ENCODE peak calls at places on chromosomes 7 and 10, in ten cellular contexts. One of them, this sample, is unnamed.

GRCh38 chr10:70599791-70600190 is 2.8 kb downstream of the PRF1 start:
- DNase-seq in activated T-helper 1 cell treated with anti-CD3 and anti-CD28 coated beads, Interleukin-12 subunit alpha, Interleukin-12 subunit beta, Interleukin-2, Interleukin-4 antibody, amounts not matched to agents 30 ng/mL and 10 ng/mL and 1 ng/mL, durations not matched to agents 14 hours and 24 hours and 36 hours: no peak
- DNase-seq in SW480: no peak
- DNase-seq in epithelial cell of esophagus: no peak
- DNase-seq in T-cell: no peak
- DNase-seq in HCEC 1CT: no peak
- DNase-seq in DMS153: no peak
- DNase-seq in nucleus accumbens: no peak
- DNase-seq in T-helper 2 cell: no peak
- DNase-seq in lower leg skin: peak
- DNase-seq in this sample: peak

GRCh38 chr10:125689955-125690569 is 7.1 kb upstream of the TEX36 start:
- DNase-seq in activated T-helper 1 cell treated with anti-CD3 and anti-CD28 coated beads, Interleukin-12 subunit alpha, Interleukin-12 subunit beta, Interleukin-2, Interleukin-4 antibody, amounts not matched to agents 30 ng/mL and 10 ng/mL and 1 ng/mL, durations not matched to agents 14 hours and 24 hours and 36 hours: no peak
- DNase-seq in SW480: no peak
- DNase-seq in epithelial cell of esophagus: no peak
- DNase-seq in T-cell: no peak
- DNase-seq in HCEC 1CT: no peak
- DNase-seq in DMS153: peak
- DNase-seq in nucleus accumbens: no peak
- DNase-seq in T-helper 2 cell: no peak
- DNase-seq in lower leg skin: no peak
- DNase-seq in this sample: no peak

GRCh38 chr10:102617041-102617440 is 27.2 kb upstream of the TRIM8 start:
- DNase-seq in activated T-helper 1 cell treated with anti-CD3 and anti-CD28 coated beads, Interleukin-12 subunit alpha, Interleukin-12 subunit beta, Interleukin-2, Interleukin-4 antibody, amounts not matched to agents 30 ng/mL and 10 ng/mL and 1 ng/mL, durations not matched to agents 14 hours and 24 hours and 36 hours: no peak
- DNase-seq in SW480: no peak
- DNase-seq in epithelial cell of esophagus: no peak
- DNase-seq in T-cell: no peak
- DNase-seq in HCEC 1CT: no peak
- DNase-seq in DMS153: no peak
- DNase-seq in nucleus accumbens: no peak
- DNase-seq in T-helper 2 cell: no peak
- DNase-seq in lower leg skin: no peak
- DNase-seq in this sample: no peak

GRCh38 chr7:137343483-137343841 is at the start of gene PTN:
- DNase-seq in activated T-helper 1 cell treated with anti-CD3 and anti-CD28 coated beads, Interleukin-12 subunit alpha, Interleukin-12 subunit beta, Interleukin-2, Interleukin-4 antibody, amounts not matched to agents 30 ng/mL and 10 ng/mL and 1 ng/mL, durations not matched to agents 14 hours and 24 hours and 36 hours: no peak
- DNase-seq in SW480: peak
- DNase-seq in epithelial cell of esophagus: peak
- DNase-seq in T-cell: no peak
- DNase-seq in HCEC 1CT: peak
- DNase-seq in DMS153: peak
- DNase-seq in nucleus accumbens: peak
- DNase-seq in T-helper 2 cell: no peak
- DNase-seq in lower leg skin: peak
- DNase-seq in this sample: no peak

GRCh38 chr7:91913612-91914011 is 27.1 kb upstream of the AKAP9 start:
- DNase-seq in activated T-helper 1 cell treated with anti-CD3 and anti-CD28 coated beads, Interleukin-12 subunit alpha, Interleukin-12 subunit beta, Interleukin-2, Interleukin-4 antibody, amounts not matched to agents 30 ng/mL and 10 ng/mL and 1 ng/mL, durations not matched to agents 14 hours and 24 hours and 36 hours: no peak
- DNase-seq in SW480: no peak
- DNase-seq in epithelial cell of esophagus: peak
- DNase-seq in T-cell: no peak
- DNase-seq in HCEC 1CT: peak
- DNase-seq in DMS153: no peak
- DNase-seq in nucleus accumbens: no peak
- DNase-seq in T-helper 2 cell: no peak
- DNase-seq in lower leg skin: no peak
- DNase-seq in this sample: no peak

GRCh38 chr7:158473946-158474345 is 113.7 kb downstream of the PTPRN2 start:
- DNase-seq in activated T-helper 1 cell treated with anti-CD3 and anti-CD28 coated beads, Interleukin-12 subunit alpha, Interleukin-12 subunit beta, Interleukin-2, Interleukin-4 antibody, amounts not matched to agents 30 ng/mL and 10 ng/mL and 1 ng/mL, durations not matched to agents 14 hours and 24 hours and 36 hours: no peak
- DNase-seq in SW480: no peak
- DNase-seq in epithelial cell of esophagus: no peak
- DNase-seq in T-cell: no peak
- DNase-seq in HCEC 1CT: no peak
- DNase-seq in DMS153: no peak
- DNase-seq in nucleus accumbens: no peak
- DNase-seq in T-helper 2 cell: no peak
- DNase-seq in lower leg skin: no peak
- DNase-seq in this sample: no peak

GRCh38 chr7:28055161-28055544 is 125.4 kb downstream of the JAZF1 start:
- DNase-seq in activated T-helper 1 cell treated with anti-CD3 and anti-CD28 coated beads, Interleukin-12 subunit alpha, Interleukin-12 subunit beta, Interleukin-2, Interleukin-4 antibody, amounts not matched to agents 30 ng/mL and 10 ng/mL and 1 ng/mL, durations not matched to agents 14 hours and 24 hours and 36 hours: no peak
- DNase-seq in SW480: no peak
- DNase-seq in epithelial cell of esophagus: no peak
- DNase-seq in T-cell: no peak
- DNase-seq in HCEC 1CT: peak
- DNase-seq in DMS153: no peak
- DNase-seq in nucleus accumbens: no peak
- DNase-seq in T-helper 2 cell: no peak
- DNase-seq in lower leg skin: no peak
- DNase-seq in this sample: no peak

GRCh38 chr10:29130190-29130673 is 158.6 kb upstream of the LYZL1 start:
- DNase-seq in activated T-helper 1 cell treated with anti-CD3 and anti-CD28 coated beads, Interleukin-12 subunit alpha, Interleukin-12 subunit beta, Interleukin-2, Interleukin-4 antibody, amounts not matched to agents 30 ng/mL and 10 ng/mL and 1 ng/mL, durations not matched to agents 14 hours and 24 hours and 36 hours: no peak
- DNase-seq in SW480: peak
- DNase-seq in epithelial cell of esophagus: peak
- DNase-seq in T-cell: no peak
- DNase-seq in HCEC 1CT: peak
- DNase-seq in DMS153: no peak
- DNase-seq in nucleus accumbens: no peak
- DNase-seq in T-helper 2 cell: no peak
- DNase-seq in lower leg skin: no peak
- DNase-seq in this sample: no peak

GRCh38 chr10:91220954-91221696 is 662 bp downstream of the PCGF5 start:
- DNase-seq in activated T-helper 1 cell treated with anti-CD3 and anti-CD28 coated beads, Interleukin-12 subunit alpha, Interleukin-12 subunit beta, Interleukin-2, Interleukin-4 antibody, amounts not matched to agents 30 ng/mL and 10 ng/mL and 1 ng/mL, durations not matched to agents 14 hours and 24 hours and 36 hours: no peak
- DNase-seq in SW480: peak
- DNase-seq in epithelial cell of esophagus: peak
- DNase-seq in T-cell: peak
- DNase-seq in HCEC 1CT: peak
- DNase-seq in DMS153: no peak
- DNase-seq in nucleus accumbens: no peak
- DNase-seq in T-helper 2 cell: no peak
- DNase-seq in lower leg skin: peak
- DNase-seq in this sample: peak

GRCh38 chr10:128643658-128644057 is 517.4 kb upstream of the MKI67 start:
- DNase-seq in activated T-helper 1 cell treated with anti-CD3 and anti-CD28 coated beads, Interleukin-12 subunit alpha, Interleukin-12 subunit beta, Interleukin-2, Interleukin-4 antibody, amounts not matched to agents 30 ng/mL and 10 ng/mL and 1 ng/mL, durations not matched to agents 14 hours and 24 hours and 36 hours: no peak
- DNase-seq in SW480: no peak
- DNase-seq in epithelial cell of esophagus: peak
- DNase-seq in T-cell: no peak
- DNase-seq in HCEC 1CT: no peak
- DNase-seq in DMS153: no peak
- DNase-seq in nucleus accumbens: no peak
- DNase-seq in T-helper 2 cell: no peak
- DNase-seq in lower leg skin: no peak
- DNase-seq in this sample: no peak

GRCh38 chr7:134016223-134016941 is 110.8 kb upstream of the LRGUK start:
- DNase-seq in activated T-helper 1 cell treated with anti-CD3 and anti-CD28 coated beads, Interleukin-12 subunit alpha, Interleukin-12 subunit beta, Interleukin-2, Interleukin-4 antibody, amounts not matched to agents 30 ng/mL and 10 ng/mL and 1 ng/mL, durations not matched to agents 14 hours and 24 hours and 36 hours: no peak
- DNase-seq in SW480: peak
- DNase-seq in epithelial cell of esophagus: peak
- DNase-seq in T-cell: no peak
- DNase-seq in HCEC 1CT: peak
- DNase-seq in DMS153: no peak
- DNase-seq in nucleus accumbens: no peak
- DNase-seq in T-helper 2 cell: no peak
- DNase-seq in lower leg skin: no peak
- DNase-seq in this sample: no peak

GRCh38 chr10:33773895-33774480 is 439.5 kb upstream of the NRP1 start:
- DNase-seq in activated T-helper 1 cell treated with anti-CD3 and anti-CD28 coated beads, Interleukin-12 subunit alpha, Interleukin-12 subunit beta, Interleukin-2, Interleukin-4 antibody, amounts not matched to agents 30 ng/mL and 10 ng/mL and 1 ng/mL, durations not matched to agents 14 hours and 24 hours and 36 hours: no peak
- DNase-seq in SW480: no peak
- DNase-seq in epithelial cell of esophagus: no peak
- DNase-seq in T-cell: no peak
- DNase-seq in HCEC 1CT: no peak
- DNase-seq in DMS153: no peak
- DNase-seq in nucleus accumbens: no peak
- DNase-seq in T-helper 2 cell: no peak
- DNase-seq in lower leg skin: no peak
- DNase-seq in this sample: no peak

GRCh38 chr10:29209830-29210229 is 79.0 kb upstream of the LYZL1 start:
- DNase-seq in activated T-helper 1 cell treated with anti-CD3 and anti-CD28 coated beads, Interleukin-12 subunit alpha, Interleukin-12 subunit beta, Interleukin-2, Interleukin-4 antibody, amounts not matched to agents 30 ng/mL and 10 ng/mL and 1 ng/mL, durations not matched to agents 14 hours and 24 hours and 36 hours: no peak
- DNase-seq in SW480: no peak
- DNase-seq in epithelial cell of esophagus: no peak
- DNase-seq in T-cell: no peak
- DNase-seq in HCEC 1CT: no peak
- DNase-seq in DMS153: no peak
- DNase-seq in nucleus accumbens: no peak
- DNase-seq in T-helper 2 cell: no peak
- DNase-seq in lower leg skin: no peak
- DNase-seq in this sample: no peak

GRCh38 chr7:131075406-131075805 is 252.3 kb upstream of the MKLN1 start:
- DNase-seq in activated T-helper 1 cell treated with anti-CD3 and anti-CD28 coated beads, Interleukin-12 subunit alpha, Interleukin-12 subunit beta, Interleukin-2, Interleukin-4 antibody, amounts not matched to agents 30 ng/mL and 10 ng/mL and 1 ng/mL, durations not matched to agents 14 hours and 24 hours and 36 hours: no peak
- DNase-seq in SW480: no peak
- DNase-seq in epithelial cell of esophagus: no peak
- DNase-seq in T-cell: no peak
- DNase-seq in HCEC 1CT: no peak
- DNase-seq in DMS153: no peak
- DNase-seq in nucleus accumbens: no peak
- DNase-seq in T-helper 2 cell: no peak
- DNase-seq in lower leg skin: no peak
- DNase-seq in this sample: no peak

GRCh38 chr7:45917658-45918057 is 3.4 kb downstream of the IGFBP3 start:
- DNase-seq in activated T-helper 1 cell treated with anti-CD3 and anti-CD28 coated beads, Interleukin-12 subunit alpha, Interleukin-12 subunit beta, Interleukin-2, Interleukin-4 antibody, amounts not matched to agents 30 ng/mL and 10 ng/mL and 1 ng/mL, durations not matched to agents 14 hours and 24 hours and 36 hours: peak
- DNase-seq in SW480: peak
- DNase-seq in epithelial cell of esophagus: peak
- DNase-seq in T-cell: peak
- DNase-seq in HCEC 1CT: peak
- DNase-seq in DMS153: peak
- DNase-seq in nucleus accumbens: peak
- DNase-seq in T-helper 2 cell: peak
- DNase-seq in lower leg skin: peak
- DNase-seq in this sample: peak

GRCh38 chr7:44305564-44306507 is 19.6 kb downstream of the CAMK2B start:
- DNase-seq in activated T-helper 1 cell treated with anti-CD3 and anti-CD28 coated beads, Interleukin-12 subunit alpha, Interleukin-12 subunit beta, Interleukin-2, Interleukin-4 antibody, amounts not matched to agents 30 ng/mL and 10 ng/mL and 1 ng/mL, durations not matched to agents 14 hours and 24 hours and 36 hours: no peak
- DNase-seq in SW480: no peak
- DNase-seq in epithelial cell of esophagus: no peak
- DNase-seq in T-cell: no peak
- DNase-seq in HCEC 1CT: no peak
- DNase-seq in DMS153: no peak
- DNase-seq in nucleus accumbens: no peak
- DNase-seq in T-helper 2 cell: no peak
- DNase-seq in lower leg skin: peak
- DNase-seq in this sample: peak

GRCh38 chr7:124856299-124856888 is 73.2 kb downstream of the POT1 start:
- DNase-seq in activated T-helper 1 cell treated with anti-CD3 and anti-CD28 coated beads, Interleukin-12 subunit alpha, Interleukin-12 subunit beta, Interleukin-2, Interleukin-4 antibody, amounts not matched to agents 30 ng/mL and 10 ng/mL and 1 ng/mL, durations not matched to agents 14 hours and 24 hours and 36 hours: no peak
- DNase-seq in SW480: peak
- DNase-seq in epithelial cell of esophagus: peak
- DNase-seq in T-cell: no peak
- DNase-seq in HCEC 1CT: peak
- DNase-seq in DMS153: no peak
- DNase-seq in nucleus accumbens: no peak
- DNase-seq in T-helper 2 cell: no peak
- DNase-seq in lower leg skin: no peak
- DNase-seq in this sample: no peak

GRCh38 chr7:32539917-32540544 is 44.7 kb downstream of the AVL9 start:
- DNase-seq in activated T-helper 1 cell treated with anti-CD3 and anti-CD28 coated beads, Interleukin-12 subunit alpha, Interleukin-12 subunit beta, Interleukin-2, Interleukin-4 antibody, amounts not matched to agents 30 ng/mL and 10 ng/mL and 1 ng/mL, durations not matched to agents 14 hours and 24 hours and 36 hours: no peak
- DNase-seq in SW480: no peak
- DNase-seq in epithelial cell of esophagus: no peak
- DNase-seq in T-cell: no peak
- DNase-seq in HCEC 1CT: no peak
- DNase-seq in DMS153: no peak
- DNase-seq in nucleus accumbens: no peak
- DNase-seq in T-helper 2 cell: no peak
- DNase-seq in lower leg skin: no peak
- DNase-seq in this sample: no peak

GRCh38 chr7:104926189-104926904 is 87.7 kb upstream of the KMT2E start:
- DNase-seq in activated T-helper 1 cell treated with anti-CD3 and anti-CD28 coated beads, Interleukin-12 subunit alpha, Interleukin-12 subunit beta, Interleukin-2, Interleukin-4 antibody, amounts not matched to agents 30 ng/mL and 10 ng/mL and 1 ng/mL, durations not matched to agents 14 hours and 24 hours and 36 hours: no peak
- DNase-seq in SW480: no peak
- DNase-seq in epithelial cell of esophagus: no peak
- DNase-seq in T-cell: no peak
- DNase-seq in HCEC 1CT: no peak
- DNase-seq in DMS153: no peak
- DNase-seq in nucleus accumbens: no peak
- DNase-seq in T-helper 2 cell: no peak
- DNase-seq in lower leg skin: peak
- DNase-seq in this sample: no peak

GRCh38 chr10:72061491-72061890 is 26.9 kb downstream of the SPOCK2 start:
- DNase-seq in activated T-helper 1 cell treated with anti-CD3 and anti-CD28 coated beads, Interleukin-12 subunit alpha, Interleukin-12 subunit beta, Interleukin-2, Interleukin-4 antibody, amounts not matched to agents 30 ng/mL and 10 ng/mL and 1 ng/mL, durations not matched to agents 14 hours and 24 hours and 36 hours: no peak
- DNase-seq in SW480: no peak
- DNase-seq in epithelial cell of esophagus: no peak
- DNase-seq in T-cell: no peak
- DNase-seq in HCEC 1CT: no peak
- DNase-seq in DMS153: no peak
- DNase-seq in nucleus accumbens: no peak
- DNase-seq in T-helper 2 cell: no peak
- DNase-seq in lower leg skin: no peak
- DNase-seq in this sample: no peak

GRCh38 chr10:78552261-78552811 is 516.4 kb upstream of the ZMIZ1 start:
- DNase-seq in activated T-helper 1 cell treated with anti-CD3 and anti-CD28 coated beads, Interleukin-12 subunit alpha, Interleukin-12 subunit beta, Interleukin-2, Interleukin-4 antibody, amounts not matched to agents 30 ng/mL and 10 ng/mL and 1 ng/mL, durations not matched to agents 14 hours and 24 hours and 36 hours: no peak
- DNase-seq in SW480: no peak
- DNase-seq in epithelial cell of esophagus: no peak
- DNase-seq in T-cell: no peak
- DNase-seq in HCEC 1CT: no peak
- DNase-seq in DMS153: no peak
- DNase-seq in nucleus accumbens: no peak
- DNase-seq in T-helper 2 cell: no peak
- DNase-seq in lower leg skin: no peak
- DNase-seq in this sample: no peak

GRCh38 chr10:68251625-68252275 is 19.8 kb upstream of the ATOH7 start:
- DNase-seq in activated T-helper 1 cell treated with anti-CD3 and anti-CD28 coated beads, Interleukin-12 subunit alpha, Interleukin-12 subunit beta, Interleukin-2, Interleukin-4 antibody, amounts not matched to agents 30 ng/mL and 10 ng/mL and 1 ng/mL, durations not matched to agents 14 hours and 24 hours and 36 hours: no peak
- DNase-seq in SW480: no peak
- DNase-seq in epithelial cell of esophagus: no peak
- DNase-seq in T-cell: no peak
- DNase-seq in HCEC 1CT: no peak
- DNase-seq in DMS153: no peak
- DNase-seq in nucleus accumbens: no peak
- DNase-seq in T-helper 2 cell: no peak
- DNase-seq in lower leg skin: no peak
- DNase-seq in this sample: no peak

GRCh38 chr10:113788604-113789083 is 37.2 kb downstream of the PLEKHS1 start:
- DNase-seq in activated T-helper 1 cell treated with anti-CD3 and anti-CD28 coated beads, Interleukin-12 subunit alpha, Interleukin-12 subunit beta, Interleukin-2, Interleukin-4 antibody, amounts not matched to agents 30 ng/mL and 10 ng/mL and 1 ng/mL, durations not matched to agents 14 hours and 24 hours and 36 hours: no peak
- DNase-seq in SW480: peak
- DNase-seq in epithelial cell of esophagus: peak
- DNase-seq in T-cell: no peak
- DNase-seq in HCEC 1CT: peak
- DNase-seq in DMS153: peak
- DNase-seq in nucleus accumbens: no peak
- DNase-seq in T-helper 2 cell: no peak
- DNase-seq in lower leg skin: no peak
- DNase-seq in this sample: peak

GRCh38 chr7:151565541-151565940 is 45.8 kb upstream of the RHEB start:
- DNase-seq in activated T-helper 1 cell treated with anti-CD3 and anti-CD28 coated beads, Interleukin-12 subunit alpha, Interleukin-12 subunit beta, Interleukin-2, Interleukin-4 antibody, amounts not matched to agents 30 ng/mL and 10 ng/mL and 1 ng/mL, durations not matched to agents 14 hours and 24 hours and 36 hours: no peak
- DNase-seq in SW480: peak
- DNase-seq in epithelial cell of esophagus: peak
- DNase-seq in T-cell: no peak
- DNase-seq in HCEC 1CT: peak
- DNase-seq in DMS153: no peak
- DNase-seq in nucleus accumbens: no peak
- DNase-seq in T-helper 2 cell: no peak
- DNase-seq in lower leg skin: no peak
- DNase-seq in this sample: no peak

GRCh38 chr7:151424799-151425198 is 15.0 kb upstream of the WDR86 start:
- DNase-seq in activated T-helper 1 cell treated with anti-CD3 and anti-CD28 coated beads, Interleukin-12 subunit alpha, Interleukin-12 subunit beta, Interleukin-2, Interleukin-4 antibody, amounts not matched to agents 30 ng/mL and 10 ng/mL and 1 ng/mL, durations not matched to agents 14 hours and 24 hours and 36 hours: no peak
- DNase-seq in SW480: no peak
- DNase-seq in epithelial cell of esophagus: no peak
- DNase-seq in T-cell: no peak
- DNase-seq in HCEC 1CT: peak
- DNase-seq in DMS153: no peak
- DNase-seq in nucleus accumbens: no peak
- DNase-seq in T-helper 2 cell: no peak
- DNase-seq in lower leg skin: no peak
- DNase-seq in this sample: no peak

This sample was measured in lung.